ENCODE peak calls at places on chromosomes 5 and 9, in eight cellular contexts. V is sigmoid colon, G is psoas muscle, T is pancreas, H is mammary epithelial cell, S is breast epithelium, B is heart left ventricle, Q is IMR-90. A is an unnamed sample.

GRCh38 chr9:127059648-127060365 is 62.6 kb downstream of the ANGPTL2 start:
- DNase-seq in B (no peak), H (no peak), T (no peak), V (no peak), G (no peak), S (no peak), Q (no peak), A (no peak)

GRCh38 chr5:80959768-80960442 is at the start of gene RASGRF2:
- DNase-seq in Q (peak; percentile 44), V (peak; percentile 65), B (peak; percentile 31), S (no peak), T (peak; percentile 56), H (no peak), G (no peak), A (no peak)

GRCh38 chr5:179130101-179130681 is 70.0 kb downstream of the ZNF354C start:
- DNase-seq in H (no peak), Q (no peak), T (peak; percentile 38), G (no peak), V (peak; percentile 61), S (peak; percentile 19), B (no peak), A (no peak)

GRCh38 chr9:123394291-123395235 is 38.6 kb downstream of the CRB2 start:
- DNase-seq in Q (no peak), G (no peak), S (no peak), T (no peak), V (no peak), B (no peak), H (no peak), A (no peak)

GRCh38 chr5:142871880-142872200 is 101.7 kb downstream of the ARHGAP26 start:
- DNase-seq in H (peak; percentile 54), Q (peak; percentile 29), T (no peak), S (no peak), G (no peak), B (peak; percentile 45), V (no peak), A (no peak)

GRCh38 chr9:129614932-129615331 is 6.0 kb downstream of the C9orf50 start:
- DNase-seq in S (no peak), Q (no peak), G (no peak), V (no peak), H (no peak), T (no peak), B (no peak), A (no peak)

GRCh38 chr5:172283020-172283861 is at the start of gene UBTD2:
- DNase-seq in V (peak; percentile 90), B (peak; percentile 91), Q (peak; percentile 70), G (peak; percentile 91), T (peak; percentile 93), S (peak; percentile 81), H (peak; percentile 77), A (no peak)

GRCh38 chr9:20496328-20496727 is 126.0 kb downstream of the MLLT3 start:
- DNase-seq in G (no peak), H (no peak), B (no peak), S (no peak), T (no peak), V (no peak), Q (no peak), A (no peak)

GRCh38 chr9:72327631-72328030 is 37.4 kb downstream of the ZFAND5 start:
- DNase-seq in H (no peak), B (no peak), S (no peak), Q (no peak), G (no peak), T (no peak), V (no peak), A (no peak)

GRCh38 chr5:157159209-157159751 is 6.8 kb downstream of the GARIN3 start:
- DNase-seq in S (no peak), V (no peak), Q (no peak), T (no peak), H (no peak), G (no peak), B (no peak), A (no peak)

GRCh38 chr5:138064526-138064925 is 19.3 kb upstream of the WNT8A start:
- DNase-seq in Q (no peak), G (no peak), V (no peak), H (no peak), S (no peak), B (no peak), T (no peak), A (no peak)

GRCh38 chr5:40240671-40241070 is 439.0 kb upstream of the PTGER4 start:
- DNase-seq in B (no peak), S (no peak), G (no peak), V (no peak), Q (no peak), T (no peak), H (no peak), A (no peak)

GRCh38 chr9:133643978-133644760 is 8.0 kb downstream of the DBH start:
- DNase-seq in G (peak; percentile 41), T (no peak), V (no peak), B (no peak), S (no peak), H (no peak), Q (no peak), A (no peak)

GRCh38 chr9:4298255-4299005 is 1.4 kb downstream of the GLIS3 start:
- DNase-seq in V (peak; percentile 70), S (no peak), Q (peak; percentile 27), H (peak; percentile 65), G (peak; percentile 67), T (peak; percentile 76), B (peak; percentile 34), A (no peak)

GRCh38 chr5:171137768-171138540 is 171.1 kb upstream of the TLX3 start:
- DNase-seq in H (no peak), T (no peak), S (no peak), B (no peak), Q (peak; percentile 89), V (no peak), G (no peak), A (no peak)

GRCh38 chr9:35736201-35736633 is 3.8 kb downstream of the CREB3 start:
- DNase-seq in B (peak; percentile 66), G (peak; percentile 74), V (peak; percentile 83), H (peak; percentile 67), S (no peak), T (peak; percentile 66), Q (peak; percentile 79), A (no peak)

GRCh38 chr5:81450940-81451339 is 57.0 kb upstream of the ACOT12 start:
- DNase-seq in T (no peak), Q (peak; percentile 16), B (no peak), V (no peak), S (no peak), G (no peak), H (peak; percentile 76), A (no peak)

GRCh38 chr9:107389617-107390071 is 99.9 kb downstream of the KLF4 start:
- DNase-seq in T (no peak), G (peak; percentile 78), B (no peak), Q (peak; percentile 16), V (peak; percentile 85), H (peak; percentile 97), S (peak; percentile 62), A (peak; percentile 39)

GRCh38 chr5:166086568-166086967 is 2204.9 kb upstream of the WWC1 start:
- DNase-seq in T (no peak), H (no peak), B (no peak), S (no peak), G (no peak), Q (no peak), V (no peak), A (no peak)

GRCh38 chr5:147437161-147437596 is 72.7 kb downstream of the DPYSL3 start:
- DNase-seq in H (no peak), S (no peak), V (no peak), T (no peak), Q (peak; percentile 21), G (no peak), B (no peak), A (no peak)

GRCh38 chr5:143434261-143435206 is 31.0 kb upstream of the NR3C1 start:
- DNase-seq in G (peak; percentile 55), Q (no peak), B (peak; percentile 22), H (no peak), S (no peak), V (no peak), T (no peak), A (no peak)

GRCh38 chr9:87167616-87168015 is 220.3 kb upstream of the GAS1 start:
- DNase-seq in S (no peak), H (no peak), T (no peak), B (no peak), G (no peak), V (no peak), Q (peak; percentile 20), A (no peak)

GRCh38 chr9:116377179-116377790 is 223.7 kb downstream of the PAPPA start:
- DNase-seq in H (peak; percentile 76), B (no peak), S (no peak), V (no peak), G (no peak), T (no peak), Q (peak; percentile 75), A (no peak)

GRCh38 chr5:90802695-90803317 is 244.2 kb downstream of the ADGRV1 start:
- DNase-seq in H (peak; percentile 30), T (no peak), B (no peak), V (no peak), Q (peak; percentile 32), S (no peak), G (no peak), A (no peak)
- TF ChIP-seq CTCF in H (peak; percentile 80), T (peak; percentile 40), B (peak; percentile 47), V (peak; percentile 13), Q (peak; percentile 61), S (peak; percentile 32), G (peak; percentile 48), A (peak; percentile 79)

GRCh38 chr5:10579537-10580521 is 16.0 kb downstream of the ANKRD33B start:
- DNase-seq in H (no peak), Q (no peak), V (no peak), B (no peak), G (no peak), S (no peak), T (no peak), A (no peak)
- H3K4me3 ChIP-seq in H (no peak overlapping the region), Q (no peak overlapping the region), V (no peak overlapping the region), B (no peak overlapping the region), G (no peak overlapping the region), S (no peak overlapping the region), T (no peak overlapping the region), A (no peak overlapping the region)

GRCh38 chr9:135169709-135170226 is 82.3 kb downstream of the OLFM1 start:
- DNase-seq in T (no peak), Q (no peak), H (no peak), S (no peak), V (no peak), G (no peak), B (no peak), A (no peak)
- H3K27me3 ChIP-seq in T (no peaks in the 10 kb centered on the region), Q (no peaks in the 10 kb centered on the region), H (no peaks in the 10 kb centered on the region), S (no peaks in the 10 kb centered on the region), V (peaks cover 43% of the 10 kb centered on the region), G (peaks cover 73% of the 10 kb centered on the region), B (peaks cover 48% of the 10 kb centered on the region), A (no peaks in the 10 kb centered on the region)

DNA sequence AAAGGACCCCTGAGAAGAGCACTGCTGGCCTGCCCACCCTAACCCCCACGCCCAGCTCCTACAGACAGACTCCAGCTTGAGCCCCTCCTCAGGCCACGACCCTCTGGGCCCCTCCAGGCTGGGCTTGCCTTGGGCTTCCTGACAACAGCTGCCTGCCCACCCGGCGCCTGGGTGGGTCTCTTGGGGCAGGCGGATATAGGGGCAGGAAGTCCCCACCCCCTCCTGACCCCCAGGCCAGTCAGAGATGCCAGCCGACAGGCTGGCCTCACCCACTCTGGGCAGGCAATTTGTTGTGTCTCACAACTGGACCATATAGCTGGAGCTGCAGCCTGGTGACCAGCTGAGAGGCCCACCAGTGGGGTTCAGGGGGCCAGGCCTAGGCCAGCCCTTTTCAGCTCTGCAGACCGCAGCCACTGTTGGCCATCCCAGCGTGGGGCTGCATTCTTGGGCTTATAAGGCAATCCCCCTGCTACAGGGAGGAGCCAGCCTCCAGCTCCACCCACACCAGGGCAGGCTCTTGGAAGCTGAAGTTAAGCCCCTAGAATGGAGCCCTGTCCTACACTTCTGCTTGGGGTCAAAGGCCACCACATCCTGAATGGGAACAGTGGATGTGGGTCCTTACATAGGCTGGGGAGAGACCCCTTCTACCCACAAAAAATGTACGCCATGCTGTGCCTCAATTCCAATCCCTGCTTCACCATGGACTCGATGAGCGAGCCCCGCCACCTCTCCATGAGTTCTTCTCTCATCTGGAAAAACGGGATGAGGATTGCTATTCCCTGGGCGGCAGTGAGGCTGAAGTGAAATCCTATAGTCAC is 2.0 kb downstream of the PDLIM7 start:
- DNase-seq in S (no peak), V (peak; percentile 95), T (no peak), B (peak; percentile 76), Q (peak; percentile 88), H (peak; percentile 56), G (peak; percentile 74), A (no peak)
- TF ChIP-seq CTCF in S (no peak), V (no peak), T (no peak), B (no peak), Q (no peak), H (no peak), G (no peak), A (no peak)